ENCODE peak calls at places on chromosomes 12 and 14, in seven cellular contexts. F is K562, J is SK-N-SH, O is GM12878, T is H1, Z is HepG2, M is GM12892. E is an unnamed sample.

GRCh38 chr12:27273114-27273513 is 29.0 kb downstream of the STK38L start:
- DNase-seq in M (no peak), Z (no peak), F (no peak), J (no peak), T (no peak), O (no peak), E (no peak)

GRCh38 chr14:103528158-103528511 is 861 bp upstream of the TRMT61A start:
- DNase-seq in M (no peak), T (no peak), J (no peak), Z (no peak), F (no peak), O (no peak), E (no peak)

GRCh38 chr12:105783983-105784947 is 354.5 kb downstream of the NUAK1 start:
- DNase-seq in F (no peak), J (no peak), O (peak; percentile 34), M (no peak), Z (no peak), T (no peak), E (no peak)

GRCh38 chr14:75654127-75654732 is 6.4 kb downstream of the ERG28 start:
- DNase-seq in M (peak; percentile 41), J (peak; percentile 77), O (peak; percentile 38), Z (peak; percentile 60), T (peak; percentile 64), F (peak; percentile 68), E (peak; percentile 42)

GRCh38 chr12:2792670-2793500 is 1.9 kb upstream of the FKBP4 start:
- DNase-seq in J (no peak), F (peak; percentile 33), M (no peak), Z (no peak), O (no peak), T (no peak), E (no peak)

GRCh38 chr14:55045087-55045486 is 6.4 kb upstream of the MAPK1IP1L start:
- DNase-seq in F (no peak), J (no peak), M (no peak), Z (no peak), O (no peak), T (no peak), E (no peak)

GRCh38 chr14:99315197-99315596 is 43.2 kb upstream of the BCL11B start:
- DNase-seq in F (no peak), O (no peak), Z (peak; percentile 38), T (no peak), M (no peak), J (no peak), E (no peak)

GRCh38 chr12:50325890-50326391 is 42.6 kb upstream of the LIMA1 start:
- DNase-seq in J (no peak), O (no peak), M (no peak), T (no peak), Z (peak; percentile 58), F (no peak), E (no peak)

GRCh38 chr12:64457036-64457435 is 5.1 kb downstream of the TBK1 start:
- DNase-seq in T (no peak), F (peak; percentile 70), Z (no peak), O (no peak), M (no peak), J (no peak), E (no peak)

GRCh38 chr14:101876539-101876938 is 87.8 kb upstream of the DYNC1H1 start:
- DNase-seq in F (no peak), Z (no peak), J (peak; percentile 87), T (no peak), O (peak; percentile 75), M (peak; percentile 52), E (peak; percentile 47)

GRCh38 chr14:72904840-72905561 is 11.1 kb upstream of the DPF3 start:
- DNase-seq in F (peak; percentile 46), O (no peak), M (no peak), J (peak; percentile 65), Z (peak; percentile 53), T (no peak), E (peak; percentile 29)

GRCh38 chr12:54042970-54043744 is 10.3 kb downstream of the HOXC5 start:
- DNase-seq in M (no peak), Z (no peak), O (no peak), T (no peak), J (no peak), F (no peak), E (no peak)

GRCh38 chr12:62190921-62191746 is 69.1 kb upstream of the USP15 start:
- DNase-seq in Z (no peak), J (peak; percentile 31), T (no peak), O (no peak), M (peak; percentile 3), F (no peak), E (peak; percentile 4)

GRCh38 chr12:62909340-62909739 is 25.6 kb downstream of the PPM1H start:
- DNase-seq in F (no peak), M (no peak), O (no peak), Z (no peak), T (no peak), J (no peak), E (no peak)

GRCh38 chr12:21942377-21942703 is 1.1 kb upstream of the ABCC9 start:
- DNase-seq in T (no peak), Z (no peak), O (no peak), M (no peak), F (no peak), J (no peak), E (no peak)

GRCh38 chr12:25084816-25085215 is 110.1 kb downstream of the DNAI7 start:
- DNase-seq in F (no peak), T (no peak), J (no peak), Z (no peak), M (no peak), O (no peak), E (no peak)

GRCh38 chr12:46562625-46563228 is 190.2 kb upstream of the SLC38A2 start:
- DNase-seq in Z (peak; percentile 62), M (no peak), T (no peak), J (no peak), F (no peak), O (no peak), E (no peak)

GRCh38 chr14:35825968-35826217 is 245 bp upstream of the BRMS1L start:
- DNase-seq in M (no peak), O (no peak), T (no peak), Z (no peak), F (no peak), J (no peak), E (no peak)

GRCh38 chr12:16880864-16881285 is 274.9 kb upstream of the LMO3 start:
- DNase-seq in J (peak; percentile 58), O (no peak), T (peak; percentile 2), Z (no peak), M (no peak), F (no peak), E (no peak)

GRCh38 chr12:49261726-49262125 is 3.2 kb upstream of the TUBA1C start:
- DNase-seq in Z (no peak), T (no peak), F (no peak), O (no peak), M (no peak), J (no peak), E (no peak)

GRCh38 chr14:29039171-29039570 is 272.6 kb downstream of the FOXG1 start:
- DNase-seq in M (no peak), F (no peak), Z (no peak), O (no peak), T (no peak), J (no peak), E (no peak)

GRCh38 chr14:29042546-29042945 is 276.0 kb downstream of the FOXG1 start:
- DNase-seq in Z (no peak), T (no peak), F (no peak), J (no peak), M (no peak), O (no peak), E (no peak)

GRCh38 chr14:29045237-29045636 is 278.6 kb downstream of the FOXG1 start:
- DNase-seq in O (no peak), J (no peak), F (no peak), Z (no peak), T (no peak), M (no peak), E (no peak)

DNA sequence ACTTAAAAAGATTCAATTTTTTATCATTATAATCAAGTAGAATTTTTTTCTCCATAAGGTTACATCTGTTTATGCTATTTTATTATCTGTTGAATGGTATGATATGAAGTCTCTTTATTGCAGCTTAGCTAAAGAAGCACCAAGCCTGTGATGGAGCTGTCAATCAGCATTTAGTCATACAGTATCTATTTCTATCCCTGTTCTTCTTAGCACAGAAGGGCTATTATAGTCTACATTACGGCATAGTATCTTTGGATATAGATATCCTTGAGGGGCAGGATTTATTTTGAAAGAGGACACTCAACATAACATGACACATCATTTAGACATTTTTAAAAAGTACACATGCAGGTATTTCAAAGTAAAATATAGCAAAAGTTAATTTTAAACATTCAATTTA is 277.2 kb downstream of the FOXG1 start:
- DNase-seq in T (no peak), F (no peak), J (no peak), M (no peak), O (no peak), Z (no peak), E (no peak)
- TF ChIP-seq POLR2AphosphoS5 in T (no peak), F (no peak), J (no peak), M (no peak), O (no peak), Z (no peak), E (no peak)

DNA sequence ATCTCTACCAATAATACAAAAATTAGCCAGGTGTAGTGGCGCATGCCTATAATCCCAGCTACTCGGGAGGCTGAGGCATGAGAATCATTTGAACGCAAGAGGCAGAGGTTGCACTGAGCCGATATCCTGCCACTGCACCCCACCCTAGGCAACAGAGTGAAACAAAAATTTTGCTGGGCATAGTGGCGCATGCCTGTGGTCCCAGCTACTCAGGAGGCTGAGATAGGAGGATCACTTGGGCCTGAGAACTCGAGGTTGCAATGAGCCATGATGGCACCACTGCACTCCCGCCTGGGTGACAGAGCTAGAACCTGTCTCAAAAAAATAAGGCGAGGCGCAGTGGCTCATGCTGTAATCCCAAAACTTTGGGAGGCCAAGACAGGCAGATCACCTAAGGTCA is 9.5 kb downstream of the ATXN2 start:
- DNase-seq in O (no peak), M (no peak), F (no peak), T (no peak), Z (no peak), J (no peak), E (no peak)
- TF ChIP-seq TAF1 in O (no peak), M (no peak), F (no peak), T (no peak), Z (no peak), J (no peak), E (no peak)

DNA sequence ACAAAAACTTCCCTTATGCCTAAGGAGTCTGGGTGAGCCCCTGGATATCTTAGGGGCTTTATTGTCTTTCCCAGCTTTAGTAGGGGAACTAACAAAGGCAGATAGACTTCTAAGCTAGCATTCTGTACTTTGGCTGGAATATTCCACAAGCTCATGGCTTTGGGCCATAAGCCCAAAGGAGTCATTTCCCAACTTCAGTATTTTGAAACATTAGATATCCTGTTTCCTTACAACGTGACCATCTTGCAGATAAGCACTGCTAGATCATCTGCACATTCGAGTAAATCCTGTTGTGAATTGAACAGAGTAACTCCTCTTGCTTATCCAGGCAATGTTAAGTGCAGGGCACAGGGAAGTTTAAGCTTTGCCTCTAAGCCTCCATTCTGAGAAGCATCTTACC is 70.6 kb upstream of the ACTN1 start:
- DNase-seq in F (no peak), T (no peak), M (no peak), O (no peak), Z (peak; percentile 29), J (no peak), E (no peak)
- TF ChIP-seq POLR2AphosphoS5 in F (no peak), T (no peak), M (no peak), O (no peak), Z (no peak), J (no peak), E (no peak)

DNA sequence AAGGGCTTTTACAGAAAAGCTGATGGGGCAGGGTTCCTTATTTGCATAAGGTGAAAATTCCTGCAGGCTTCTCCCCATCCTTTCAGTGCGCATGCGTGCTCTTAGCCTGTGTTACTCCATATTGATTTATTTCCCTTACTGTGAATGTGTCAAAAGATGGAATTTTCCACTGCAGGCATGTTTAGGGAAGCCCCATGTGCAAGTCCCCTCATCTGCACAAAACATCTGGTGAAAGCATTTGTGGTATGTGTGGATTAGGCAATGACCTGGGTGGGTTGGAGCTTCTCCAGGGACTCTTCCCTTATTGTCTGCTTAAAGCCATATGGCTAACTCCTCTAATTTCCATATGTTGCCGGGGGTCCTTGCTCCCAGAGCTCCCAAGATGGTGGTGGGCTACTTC is 912.6 kb upstream of the LRFN5 start:
- DNase-seq in O (no peak), T (no peak), Z (no peak), J (no peak), F (no peak), M (no peak), E (no peak)
- TF ChIP-seq TAF1 in O (no peak), T (no peak), Z (no peak), J (no peak), F (no peak), M (no peak), E (no peak)

E was measured in GM12891.